ENCODE peak calls at places on chromosomes 16 and 17, in four cellular contexts. O, D, U and K are unnamed samples.

GRCh38 chr17:14061666-14062560 is 7.4 kb upstream of the COX10 start:
- DNase-seq in D (no peak), U (no peak), O (no peak), K (no peak)

GRCh38 chr17:80363120-80363515 is 51.8 kb upstream of the ENDOV start:
- DNase-seq in U (no peak), D (no peak), O (no peak), K (no peak)

GRCh38 chr17:44105941-44106340 is 17.5 kb downstream of the HDAC5 start:
- DNase-seq in O (no peak), D (no peak), U (no peak), K (no peak)

GRCh38 chr17:17416400-17417360 is 60.1 kb upstream of the MED9 start:
- DNase-seq in U (peak; percentile 92), O (peak; percentile 20), D (no peak), K (no peak)

GRCh38 chr17:79721993-79722671 is 8.6 kb upstream of the ENPP7 start:
- DNase-seq in D (no peak), U (peak; percentile 64), O (peak; percentile 47), K (peak; percentile 70)

GRCh38 chr17:68957944-68958343 is 2.8 kb upstream of the ABCA8 start:
- DNase-seq in U (no peak), D (no peak), O (no peak), K (no peak)

GRCh38 chr17:38703742-38704644 is 1.1 kb upstream of the MLLT6 start:
- DNase-seq in U (peak; percentile 100), D (no peak), O (peak; percentile 85), K (peak; percentile 27)

GRCh38 chr16:11562941-11563340 is 23.8 kb downstream of the LITAF start:
- DNase-seq in O (no peak), D (no peak), U (no peak), K (no peak)

GRCh38 chr16:87062569-87063442 is 254.4 kb downstream of the C16orf95 start:
- DNase-seq in O (peak; percentile 96), U (peak; percentile 49), D (no peak), K (peak; percentile 87)

GRCh38 chr17:1000597-1001490 is 3.9 kb downstream of the TIMM22 start:
- DNase-seq in U (peak; percentile 56), D (no peak), O (no peak), K (no peak)

GRCh38 chr16:9946022-9946720 is 236.1 kb downstream of the GRIN2A start:
- DNase-seq in D (no peak), U (no peak), O (no peak), K (no peak)

GRCh38 chr17:40857535-40857934 is 9.5 kb downstream of the KRT12 start:
- DNase-seq in U (no peak), O (no peak), D (no peak), K (no peak)

GRCh38 chr16:86942469-86943175 is 364.3 kb downstream of the FOXL1 start:
- DNase-seq in U (no peak), O (no peak), D (no peak), K (no peak)

GRCh38 chr17:82201498-82201910 is 11.1 kb downstream of the CCDC57 start:
- DNase-seq in O (no peak), U (no peak), D (no peak), K (no peak)

GRCh38 chr16:67129422-67129821 is 19.7 kb downstream of the PHAF1 start:
- DNase-seq in D (no peak), U (no peak), O (no peak), K (no peak)

GRCh38 chr17:60139438-60140285 is 10.1 kb upstream of the CA4 start:
- DNase-seq in D (no peak), O (peak; percentile 84), U (peak; percentile 47), K (no peak)

GRCh38 chr17:79944821-79945391 is 90.8 kb downstream of the TBC1D16 start:
- DNase-seq in U (no peak), O (no peak), D (no peak), K (no peak)

DNA sequence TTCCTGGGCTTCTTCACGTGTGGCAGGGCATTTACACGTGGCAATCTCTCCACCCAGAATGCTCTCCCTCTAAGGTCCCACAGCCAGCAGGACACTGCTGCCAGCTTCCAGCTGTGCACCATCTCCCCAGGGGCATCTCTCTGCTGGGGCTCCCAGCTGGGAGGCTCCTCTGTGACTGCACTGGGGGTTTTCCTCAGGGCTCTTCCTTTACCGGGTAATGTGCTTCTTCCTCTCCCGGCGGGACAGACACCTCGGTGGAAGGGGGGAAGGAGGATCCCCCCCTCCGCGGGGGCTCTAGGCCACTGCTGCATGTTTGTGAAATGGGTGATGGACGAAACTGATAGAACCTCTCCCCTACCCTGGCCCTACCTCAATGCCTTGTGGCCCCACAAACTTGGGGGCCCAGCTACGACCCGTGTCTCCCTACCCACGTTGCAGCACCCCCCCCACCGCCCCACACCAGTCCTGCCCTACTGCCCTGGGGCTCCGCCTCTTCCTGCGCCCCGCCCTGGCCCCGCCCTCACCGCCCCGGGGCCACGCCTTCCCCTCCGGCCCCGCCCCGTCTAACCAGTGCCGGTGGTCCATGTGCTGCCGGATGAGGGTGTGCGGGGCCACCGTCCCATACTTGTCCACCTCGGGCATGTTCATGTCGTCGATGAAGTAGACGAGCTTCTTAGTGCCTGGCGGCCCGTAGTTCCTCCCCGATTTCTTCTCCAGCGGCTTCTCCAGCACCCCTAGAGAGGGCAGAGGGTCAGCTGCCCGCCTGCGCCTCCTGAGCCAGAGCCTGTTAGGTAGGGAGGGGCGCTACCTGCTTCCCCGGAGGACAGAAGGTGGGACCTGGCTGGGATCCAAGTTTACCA is 92.7 kb downstream of the DNAH17 start:
- DNase-seq in O (peak; percentile 98), U (no peak), D (no peak), K (no peak)
- TF ChIP-seq TARDBP in O (no peak), U (no peak), D (no peak), K (no peak)

GRCh38 chr17:50818266-50818665 is 17.1 kb upstream of the WFIKKN2 start:
- DNase-seq in D (no peak), U (no peak), O (no peak), K (no peak)
- TF ChIP-seq TARDBP in D (no peak), U (no peak), O (no peak), K (no peak)

GRCh38 chr16:72549878-72550277 is 377.9 kb upstream of the PMFBP1 start:
- DNase-seq in U (no peak), D (no peak), O (no peak), K (no peak)
- TF ChIP-seq TARDBP in U (no peak), D (no peak), O (no peak), K (no peak)

GRCh38 chr17:76530826-76531500 is 6.5 kb downstream of the CYGB start:
- DNase-seq in D (no peak), O (peak; percentile 32), U (no peak), K (no peak)
- TF ChIP-seq TARDBP in D (no peak), O (no peak), U (no peak), K (no peak)

GRCh38 chr17:47871048-47871447 is 20.1 kb upstream of the SP6 start:
- DNase-seq in O (no peak), U (no peak), D (no peak), K (no peak)

GRCh38 chr17:47868134-47868533 is 17.2 kb upstream of the SP6 start:
- DNase-seq in U (no peak), O (no peak), D (no peak), K (no peak)

GRCh38 chr17:47872019-47872650 is 21.2 kb upstream of the SP6 start:
- DNase-seq in D (no peak), O (no peak), U (no peak), K (no peak)

GRCh38 chr17:47869114-47869513 is 18.2 kb upstream of the SP6 start:
- DNase-seq in U (no peak), D (no peak), O (peak; percentile 45), K (no peak)

DNA sequence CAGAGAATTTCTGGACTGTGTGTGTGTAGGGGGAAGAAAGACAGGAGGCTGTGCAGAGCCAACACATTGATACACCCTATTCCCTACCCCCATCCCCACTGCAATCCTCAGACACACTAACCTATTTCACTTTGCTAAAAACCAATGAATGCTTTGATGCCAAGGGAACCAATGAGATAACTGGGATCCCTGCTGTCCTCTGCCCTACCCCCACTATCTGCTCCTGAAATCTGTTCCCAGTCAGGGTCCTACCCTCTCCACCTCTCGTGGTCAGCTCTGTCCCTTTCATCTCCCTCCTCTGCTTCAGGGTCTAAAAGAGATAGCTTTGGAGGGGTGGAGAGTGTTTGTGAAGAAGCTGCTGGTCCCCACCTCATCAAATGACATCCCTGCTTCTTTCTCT is 19.1 kb upstream of the SP6 start:
- DNase-seq in O (peak; percentile 57), U (peak; percentile 25), D (no peak), K (no peak)
- TF ChIP-seq TARDBP in O (no peak), U (no peak), D (no peak), K (no peak)

GRCh38 chr17:50203086-50203485 is 1.7 kb upstream of the COL1A1 start:
- DNase-seq in D (no peak), O (no peak), U (no peak), K (no peak)
- TF ChIP-seq TARDBP in D (no peak), O (no peak), U (no peak), K (no peak)